ENCODE peak calls at places on chromosomes 13 and 19, in ten cellular contexts. R, K, X, P, Z, G, L, A, M and Q are unnamed samples.

GRCh38 chr13:53160211-53160610 is 131.6 kb downstream of the OLFM4 start:
- DNase-seq in R (no peak), K (no peak), X (no peak), P (no peak), Z (no peak), G (no peak), L (no peak), A (peak), M (no peak), Q (no peak)

GRCh38 chr19:10256551-10256950 is 4.5 kb downstream of the MRPL4 start:
- DNase-seq in R (no peak), K (no peak), X (no peak), P (no peak), Z (no peak), G (no peak), L (no peak), A (peak), M (no peak), Q (no peak)

GRCh38 chr19:18437481-18438330 is at the start of gene ISYNA1:
- DNase-seq in R (no peak), K (peak), X (no peak), P (no peak), Z (peak), G (peak), L (peak), A (peak), M (peak), Q (no peak)

GRCh38 chr19:56491399-56491798 is 14.3 kb upstream of the ZNF667 start:
- DNase-seq in R (no peak), K (no peak), X (no peak), P (no peak), Z (no peak), G (no peak), L (no peak), A (no peak), M (no peak), Q (no peak)

GRCh38 chr19:50759886-50760285 is 10.4 kb upstream of the GPR32 start:
- DNase-seq in R (no peak), K (no peak), X (no peak), P (no peak), Z (no peak), G (no peak), L (no peak), A (no peak), M (peak), Q (peak)

GRCh38 chr13:77907653-77908341 is 10.8 kb downstream of the EDNRB start:
- DNase-seq in R (no peak), K (no peak), X (no peak), P (no peak), Z (no peak), G (peak), L (peak), A (no peak), M (peak), Q (no peak)

GRCh38 chr13:48505597-48506091 is 27.2 kb downstream of the RCBTB2 start:
- DNase-seq in R (peak), K (no peak), X (peak), P (no peak), Z (no peak), G (peak), L (peak), A (no peak), M (no peak), Q (peak)

GRCh38 chr13:36129539-36129938 is 1.6 kb downstream of the DCLK1 start:
- DNase-seq in R (no peak), K (no peak), X (no peak), P (no peak), Z (no peak), G (no peak), L (no peak), A (no peak), M (no peak), Q (no peak)

DNA sequence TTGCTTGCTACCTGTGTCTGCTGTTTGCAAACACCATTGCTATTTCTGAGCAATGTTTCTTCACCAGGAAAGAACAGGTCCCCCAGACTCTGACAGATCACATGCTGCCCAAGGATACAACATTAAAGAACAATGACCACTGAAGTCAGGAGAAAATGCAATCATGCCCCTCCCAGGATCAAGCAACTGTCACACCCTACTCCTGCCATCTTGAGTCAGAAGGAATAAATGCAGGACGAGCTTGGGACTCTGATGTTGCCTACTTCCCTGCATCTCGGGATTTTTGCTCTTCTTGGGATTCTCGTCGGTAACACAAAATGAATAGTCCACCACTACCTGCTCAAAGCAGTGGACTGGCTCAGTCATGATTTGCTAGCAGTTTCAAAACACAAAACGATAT is 490.6 kb downstream of the COG6 start:
- DNase-seq in R (no peak), K (no peak), X (no peak), P (no peak), Z (no peak), G (no peak), L (no peak), A (no peak), M (no peak), Q (no peak)
- TF ChIP-seq CTCF in R (no peak), K (no peak), X (no peak), P (no peak), Z (no peak), G (no peak), L (no peak), A (no peak), M (no peak), Q (no peak)

GRCh38 chr13:64471916-64472315 is 2758.2 kb downstream of the PCDH9 start:
- DNase-seq in R (no peak), K (no peak), X (no peak), P (no peak), Z (no peak), G (no peak), L (no peak), A (no peak), M (peak), Q (peak)
- TF ChIP-seq CTCF in R (no peak), K (peak), X (peak), P (peak), Z (no peak), G (peak), L (no peak), A (no peak), M (peak), Q (peak)

GRCh38 chr13:107678075-107678689 is 537.2 kb downstream of the LIG4 start:
- DNase-seq in R (no peak), K (no peak), X (no peak), P (no peak), Z (no peak), G (no peak), L (no peak), A (no peak), M (peak), Q (no peak)
- TF ChIP-seq CTCF in R (no peak), K (no peak), X (peak), P (peak), Z (no peak), G (no peak), L (no peak), A (no peak), M (no peak), Q (no peak)

DNA sequence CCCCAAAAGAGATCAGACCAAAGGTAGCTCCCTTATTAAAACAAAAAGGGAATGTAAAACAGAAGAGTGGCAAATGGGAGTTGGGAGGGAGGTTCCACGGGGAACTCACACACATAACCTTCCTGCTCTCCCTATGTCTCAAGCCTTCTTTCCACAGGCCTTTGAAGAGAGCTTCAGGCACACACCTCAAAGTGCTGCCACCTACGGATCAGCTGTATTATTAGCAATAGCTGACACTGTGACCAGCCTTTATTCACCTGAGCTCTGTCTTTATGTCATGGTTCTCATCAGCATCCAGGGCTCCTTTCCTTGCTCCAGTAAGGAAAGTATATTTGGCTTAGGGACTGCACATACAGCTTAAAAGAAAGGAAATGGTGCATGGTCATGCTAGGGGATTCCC is 11.3 kb downstream of the ZNF571 start:
- DNase-seq in R (no peak), K (no peak), X (no peak), P (no peak), Z (no peak), G (no peak), L (no peak), A (no peak), M (no peak), Q (no peak)
- TF ChIP-seq CTCF in R (no peak), K (no peak), X (no peak), P (no peak), Z (no peak), G (no peak), L (no peak), A (no peak), M (no peak), Q (no peak)

GRCh38 chr13:65499251-65499650 is 1730.9 kb downstream of the PCDH9 start:
- DNase-seq in R (no peak), K (no peak), X (peak), P (no peak), Z (no peak), G (no peak), L (no peak), A (no peak), M (no peak), Q (no peak)
- TF ChIP-seq CTCF in R (no peak), K (no peak), X (no peak), P (no peak), Z (no peak), G (no peak), L (no peak), A (no peak), M (no peak), Q (no peak)

DNA sequence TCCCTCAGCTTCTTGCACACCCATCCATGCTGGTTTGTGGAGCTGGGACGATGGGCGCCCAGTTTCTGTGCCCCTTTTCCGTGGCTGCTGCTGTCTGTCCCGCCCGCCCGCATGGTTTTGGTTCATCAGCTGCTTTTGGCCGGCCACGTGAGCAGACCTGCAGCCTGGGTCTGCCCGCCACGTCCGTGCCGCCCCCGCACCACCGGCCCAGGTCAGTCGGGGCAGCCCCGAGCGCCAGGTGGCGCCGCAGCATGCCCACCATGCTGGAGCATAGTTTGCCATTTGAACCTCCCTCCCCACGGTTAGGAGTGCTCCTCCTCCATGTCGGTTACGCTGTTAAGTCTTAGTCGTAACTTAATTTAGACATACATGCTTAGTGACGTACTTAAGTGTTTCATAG is 15.3 kb upstream of the RPS15 start:
- DNase-seq in R (no peak), K (no peak), X (no peak), P (no peak), Z (no peak), G (no peak), L (no peak), A (peak), M (no peak), Q (no peak)
- TF ChIP-seq CTCF in R (no peak), K (no peak), X (no peak), P (no peak), Z (no peak), G (no peak), L (no peak), A (no peak), M (no peak), Q (no peak)

DNA sequence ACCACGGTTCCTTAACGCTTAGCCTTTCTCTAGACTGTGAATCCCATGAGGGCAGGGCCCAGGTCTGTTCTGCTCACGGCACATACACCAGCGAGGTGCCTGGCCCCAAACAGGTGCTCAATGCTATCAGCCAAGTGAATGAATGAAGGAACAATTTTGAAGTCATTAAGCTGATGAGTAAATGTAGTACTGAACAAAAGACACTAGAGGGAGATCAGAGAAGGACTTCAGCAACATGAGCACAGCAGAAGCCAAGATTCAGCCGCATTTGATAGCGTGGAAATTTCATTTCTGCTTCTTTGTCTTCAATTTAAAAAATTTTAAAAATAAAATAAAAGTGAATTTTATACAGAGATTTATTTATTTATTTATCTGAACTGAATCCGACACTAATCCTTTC is 20.1 kb upstream of the MYO16 start:
- DNase-seq in R (no peak), K (no peak), X (peak), P (no peak), Z (no peak), G (no peak), L (no peak), A (no peak), M (peak), Q (no peak)
- TF ChIP-seq CTCF in R (peak), K (peak), X (peak), P (peak), Z (peak), G (peak), L (peak), A (no peak), M (peak), Q (peak)